ENCODE peak calls at places on chromosomes 3 and 15, in eight cellular contexts. H is sigmoid colon, Y is cardiac muscle cell, Z is GM23338, D is endothelial cell of umbilical vein, Q is SK-N-SH, C is endodermal cell, T is Peyer's patch. J is an unnamed sample.

GRCh38 chr3:125141596-125142417 is 70.7 kb downstream of the SLC12A8 start:
- DNase-seq in Y (peak; percentile 33), T (peak; percentile 65), C (peak; percentile 88), Q (peak; percentile 77), Z (peak; percentile 88), H (peak; percentile 84), D (peak; percentile 37), J (peak; percentile 41)

GRCh38 chr15:99997112-99997651 is 263.9 kb upstream of the LYSMD4 start:
- DNase-seq in Q (peak; percentile 83), D (no peak), Z (no peak), C (peak; percentile 48), Y (no peak), H (peak; percentile 43), T (peak; percentile 39), J (no peak)

GRCh38 chr15:44782516-44782915 is 46.2 kb downstream of the TRIM69 start:
- DNase-seq in Y (no peak), Q (no peak), D (no peak), C (no peak), T (no peak), Z (no peak), H (no peak), J (peak; percentile 12)

GRCh38 chr3:134754768-134755559 is 40.1 kb upstream of the EPHB1 start:
- DNase-seq in D (peak; percentile 24), Q (peak; percentile 48), C (peak; percentile 92), T (peak; percentile 57), H (no peak), Y (peak; percentile 36), Z (peak; percentile 76), J (peak; percentile 60)

GRCh38 chr3:33074217-33075067 is 22.5 kb downstream of the GLB1 start:
- DNase-seq in D (peak; percentile 72), Z (peak; percentile 93), H (no peak), C (peak; percentile 91), T (no peak), Y (peak; percentile 81), Q (peak; percentile 79), J (peak; percentile 61)

GRCh38 chr15:78242128-78242527 is 7.8 kb upstream of the ACSBG1 start:
- DNase-seq in H (peak; percentile 36), Q (peak; percentile 72), C (peak; percentile 84), Z (peak; percentile 79), Y (peak; percentile 31), D (peak; percentile 20), T (peak; percentile 69), J (peak; percentile 60)

GRCh38 chr3:147937341-147937740 is 528.2 kb downstream of the ZIC1 start:
- DNase-seq in C (no peak), T (no peak), H (no peak), D (no peak), Q (no peak), Y (no peak), Z (no peak), J (no peak)

GRCh38 chr3:169660709-169661566 is 2.6 kb downstream of the MECOM start:
- DNase-seq in Z (peak; percentile 53), D (peak; percentile 74), Y (peak; percentile 20), T (no peak), H (no peak), C (peak; percentile 62), Q (peak; percentile 29), J (no peak)

GRCh38 chr15:70096215-70096974 is 1.3 kb downstream of the TLE3 start:
- DNase-seq in Q (peak; percentile 67), T (peak; percentile 64), Y (peak; percentile 37), D (peak; percentile 68), H (peak; percentile 81), C (no peak), Z (no peak), J (peak; percentile 49)

GRCh38 chr15:82540984-82541431 is 751 bp upstream of the RPS17 start:
- DNase-seq in D (no peak), H (no peak), Y (peak; percentile 22), C (peak; percentile 76), Q (peak; percentile 62), Z (peak; percentile 55), T (no peak), J (no peak)

GRCh38 chr15:68497206-68497910 is 65.4 kb upstream of the ITGA11 start:
- DNase-seq in Q (no peak), T (no peak), C (peak; percentile 73), D (peak; percentile 12), Z (no peak), H (no peak), Y (no peak), J (no peak)

GRCh38 chr3:25789596-25790556 is at the start of gene OXSM:
- DNase-seq in D (peak; percentile 94), C (peak; percentile 72), Z (peak; percentile 83), T (peak; percentile 91), Y (peak; percentile 94), H (peak; percentile 95), Q (peak; percentile 85), J (peak; percentile 76)

GRCh38 chr15:78750566-78750965 is 60.7 kb downstream of the ADAMTS7 start:
- DNase-seq in H (peak; percentile 65), D (no peak), Y (no peak), C (no peak), Z (no peak), Q (no peak), T (peak; percentile 37), J (no peak)

GRCh38 chr3:154885016-154885415 is 195.1 kb upstream of the MME start:
- DNase-seq in Y (no peak), Q (no peak), T (no peak), C (no peak), H (no peak), D (no peak), Z (no peak), J (no peak)

GRCh38 chr3:56452085-56452484 is 16.2 kb downstream of the ERC2 start:
- DNase-seq in Z (no peak), Y (no peak), H (no peak), T (no peak), C (no peak), D (no peak), Q (no peak), J (no peak)

GRCh38 chr3:138336454-138336853 is 6.8 kb upstream of the NME9 start:
- DNase-seq in Y (no peak), H (no peak), C (peak; percentile 49), T (no peak), D (no peak), Q (no peak), Z (peak; percentile 50), J (no peak)

GRCh38 chr3:41404601-41405000 is 205.3 kb downstream of the CTNNB1 start:
- DNase-seq in D (no peak), Z (no peak), H (no peak), Q (no peak), Y (no peak), C (no peak), T (no peak), J (no peak)

GRCh38 chr15:82737975-82738374 is 28.3 kb upstream of the AP3B2 start:
- DNase-seq in Q (no peak), Z (no peak), T (no peak), C (no peak), D (no peak), H (no peak), Y (no peak), J (no peak)

GRCh38 chr3:19046440-19046839 is 101.9 kb upstream of the KCNH8 start:
- DNase-seq in Z (peak; percentile 3), C (no peak), D (no peak), Q (peak; percentile 10), T (no peak), H (no peak), Y (no peak), J (no peak)

GRCh38 chr3:58161435-58162398 is 49.1 kb downstream of the DNASE1L3 start:
- DNase-seq in Y (no peak), Q (no peak), C (no peak), H (peak; percentile 91), Z (no peak), T (no peak), D (peak; percentile 96), J (no peak)

GRCh38 chr3:181726351-181727121 is 14.8 kb downstream of the SOX2 start:
- DNase-seq in T (no peak), C (peak; percentile 89), H (no peak), D (no peak), Q (no peak), Z (peak; percentile 89), Y (peak; percentile 74), J (peak; percentile 48)

GRCh38 chr15:49315543-49315942 is 107.5 kb upstream of the FGF7 start:
- DNase-seq in Z (peak; percentile 56), C (peak; percentile 59), H (no peak), D (no peak), Y (peak; percentile 11), T (no peak), Q (peak; percentile 9), J (no peak)

GRCh38 chr3:51340311-51340829 is 44.7 kb upstream of the MANF start:
- DNase-seq in Q (no peak), T (no peak), H (peak; percentile 66), Z (peak; percentile 33), C (peak; percentile 55), D (peak; percentile 89), Y (no peak), J (no peak)
- H3K4me3 ChIP-seq in Q (no peak overlapping the region), T (no peak overlapping the region), H (no peak overlapping the region), Z (no peak overlapping the region), C (no peak overlapping the region), D (no peak overlapping the region), Y (no peak overlapping the region), J (no peak overlapping the region)

DNA sequence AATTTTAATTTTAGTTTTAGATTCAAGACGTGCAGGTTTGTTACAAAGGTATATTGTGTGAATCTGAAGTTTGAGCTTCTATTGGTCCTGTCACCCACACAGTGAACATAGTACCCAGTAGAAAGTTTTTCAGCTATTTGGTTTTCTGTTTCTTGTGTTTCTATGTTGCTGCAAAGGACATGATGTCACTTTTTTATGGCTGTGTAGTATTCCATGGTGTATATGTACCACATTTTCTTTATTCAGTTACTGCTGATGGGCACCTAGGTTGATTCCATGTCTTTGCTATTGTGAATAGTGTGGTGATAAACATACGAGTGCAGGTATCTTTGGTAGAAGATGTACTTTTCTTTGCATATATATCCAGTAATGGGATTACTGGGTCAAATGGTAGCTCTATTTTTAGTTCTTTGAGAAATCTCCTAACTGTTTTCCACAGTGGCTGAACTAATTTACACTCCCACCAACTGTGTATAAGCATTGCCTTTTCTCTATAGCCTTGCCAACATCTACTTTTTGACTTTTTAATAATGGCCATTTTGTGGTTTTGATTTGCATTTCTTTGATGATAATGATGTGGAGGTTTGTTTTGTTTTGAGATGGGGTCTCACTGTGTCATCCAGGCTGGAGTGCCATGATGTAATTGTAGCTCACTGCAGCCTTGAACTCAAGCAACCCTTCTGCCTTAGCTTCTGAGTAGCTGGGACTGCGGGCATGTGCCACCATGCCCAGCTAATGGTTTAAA is 43.9 kb downstream of the LIMD1 start:
- DNase-seq in H (no peak), C (no peak), Y (no peak), D (no peak), Q (no peak), Z (no peak), T (no peak), J (no peak)
- H3K4me1 ChIP-seq in H (peaks cover 7% of the 10 kb centered on the region), C (peaks cover 11% of the 10 kb centered on the region), Y (peaks cover 8% of the 10 kb centered on the region), D (peaks cover 31% of the 10 kb centered on the region), Q (peaks cover 8% of the 10 kb centered on the region), Z (peaks cover 42% of the 10 kb centered on the region), T (peaks cover 4% of the 10 kb centered on the region), J (no peaks in the 10 kb centered on the region)

DNA sequence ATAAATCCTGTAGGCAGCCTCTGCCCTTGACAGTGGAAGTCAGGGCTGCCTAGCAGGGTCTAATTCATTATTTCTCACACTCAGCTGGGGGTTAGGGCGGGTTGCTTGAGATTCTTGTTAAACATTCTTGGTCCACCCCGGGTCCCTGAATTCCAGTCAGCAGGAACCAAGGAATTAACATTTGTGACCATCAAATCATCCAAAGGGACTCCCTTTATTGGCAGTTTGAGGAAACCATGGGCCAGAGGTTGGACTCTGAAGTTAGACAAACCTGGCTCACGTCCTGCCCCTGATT is 122.8 kb downstream of the EEFSEC start:
- DNase-seq in Z (no peak), H (no peak), T (no peak), D (no peak), Q (no peak), Y (no peak), C (peak; percentile 61), J (no peak)
- TF ChIP-seq CTCF in Z (no peak), H (no peak), T (no peak), D (no peak), Q (no peak), Y (no peak), C (no peak), J (no peak)

GRCh38 chr3:51966486-51966885 is 768 bp downstream of the PCBP4 start:
- DNase-seq in C (no peak), Z (no peak), Y (no peak), H (no peak), T (no peak), D (no peak), Q (no peak), J (no peak)
- H3K4me3 ChIP-seq in C (peak overlapping the region; percentile 88), Z (peak overlapping the region; percentile 62), Y (peak overlapping the region; percentile 85), H (peak overlapping the region; percentile 46), T (peak overlapping the region; percentile 63), D (peak overlapping the region; percentile 75), Q (peak overlapping the region; percentile 79), J (peak overlapping the region; percentile 77)